ENCODE peak calls at places on chromosomes 3 and 15, in four cellular contexts. P is GM12878, I is fibroblast of mammary gland, Q is AG10803. L is an unnamed sample.
A peak's percentile ranks its signal among the peaks of the same experiment; 100 is the strongest.

GRCh38 chr3:193292386-193292785 is 51.4 kb downstream of the PLAAT1 start:
- DNase-seq in Q (no peak), I (no peak), P (no peak), L (no peak)

GRCh38 chr15:57736591-57736990 is 30.1 kb downstream of the POLR2M start:
- DNase-seq in Q (no peak), P (no peak), I (no peak), L (no peak)

GRCh38 chr3:108130705-108131104 is 39.9 kb upstream of the CD47 start:
- DNase-seq in Q (peak; percentile 47), P (no peak), I (peak; percentile 54), L (no peak)

GRCh38 chr3:187104956-187105355 is 34.3 kb downstream of the RPL39L start:
- DNase-seq in Q (peak; percentile 38), P (no peak), I (peak; percentile 73), L (no peak)

GRCh38 chr3:98971183-98971681 is 69.7 kb upstream of the DCBLD2 start:
- DNase-seq in Q (peak; percentile 63), I (peak; percentile 96), P (no peak), L (no peak)

GRCh38 chr15:58329781-58330467 is 101.9 kb upstream of the LIPC start:
- DNase-seq in P (no peak), Q (no peak), I (peak; percentile 22), L (no peak)

GRCh38 chr15:101611580-101612299 is 40.4 kb downstream of the TM2D3 start:
- DNase-seq in I (no peak), P (no peak), Q (no peak), L (no peak)

GRCh38 chr3:45986303-45986982 is 9.2 kb downstream of the FYCO1 start:
- DNase-seq in P (no peak), I (peak; percentile 60), Q (peak; percentile 67), L (no peak)

GRCh38 chr3:183698318-183698731 is 728 bp downstream of the YEATS2 start:
- DNase-seq in Q (peak; percentile 43), I (peak; percentile 39), P (no peak), L (no peak)

GRCh38 chr3:19213608-19214220 is 65.4 kb downstream of the KCNH8 start:
- DNase-seq in Q (no peak), I (no peak), P (no peak), L (no peak)

GRCh38 chr3:190036631-190037030 is 84.1 kb downstream of the P3H2 start:
- DNase-seq in P (no peak), I (peak; percentile 68), Q (no peak), L (no peak)

GRCh38 chr15:87573534-87573933 is 683.0 kb downstream of the NTRK3 start:
- DNase-seq in Q (no peak), I (no peak), P (no peak), L (no peak)

GRCh38 chr3:41018841-41019240 is 180.5 kb upstream of the CTNNB1 start:
- DNase-seq in I (no peak), P (no peak), Q (no peak), L (no peak)

GRCh38 chr3:110459021-110459420 is 612.6 kb upstream of the NECTIN3 start:
- DNase-seq in P (no peak), I (peak; percentile 14), Q (peak; percentile 15), L (no peak)

GRCh38 chr3:119388577-119388976 is 74.8 kb downstream of the TMEM39A start:
- DNase-seq in P (no peak), Q (no peak), I (no peak), L (no peak)
- TF ChIP-seq CTCF in P (no peak), Q (no peak), I (no peak), L (peak; percentile 3)

DNA sequence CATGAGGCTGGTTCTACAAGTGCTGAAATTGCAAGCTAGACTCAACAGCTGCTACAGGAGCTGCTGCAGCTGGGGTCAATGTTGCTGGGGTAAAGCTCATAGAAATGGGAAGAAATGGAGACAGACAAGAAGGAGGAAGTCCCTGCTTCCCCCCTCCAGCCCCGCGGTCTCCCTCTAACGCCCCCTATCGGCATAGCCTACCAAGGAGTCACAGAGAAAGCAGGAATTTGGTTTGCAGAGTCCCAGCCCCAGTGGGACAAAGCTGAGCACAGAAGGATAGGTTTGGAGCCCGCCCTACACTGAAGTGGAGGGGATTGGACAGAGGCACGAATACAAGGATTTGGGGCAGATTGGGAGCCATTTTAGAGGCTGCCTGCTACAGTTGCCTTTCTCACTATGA is 176.9 kb upstream of the ANKRD28 start:
- DNase-seq in I (no peak), Q (no peak), P (no peak), L (no peak)
- TF ChIP-seq CTCF in I (peak; percentile 40), Q (no peak), P (peak; percentile 0), L (peak; percentile 40)

GRCh38 chr15:71110800-71111565 is 4.3 kb upstream of the THSD4 start:
- DNase-seq in P (no peak), I (no peak), Q (peak; percentile 29), L (no peak)

GRCh38 chr15:71109890-71110289 is 5.4 kb upstream of the THSD4 start:
- DNase-seq in Q (no peak), P (no peak), I (no peak), L (no peak)

GRCh38 chr15:71106802-71107500 is 8.3 kb upstream of the THSD4 start:
- DNase-seq in P (peak; percentile 21), Q (no peak), I (no peak), L (peak; percentile 24)

GRCh38 chr15:71107501-71107815 is 7.8 kb upstream of the THSD4 start:
- DNase-seq in P (no peak), I (no peak), Q (no peak), L (no peak)

GRCh38 chr15:71109130-71109529 is 6.1 kb upstream of the THSD4 start:
- DNase-seq in Q (peak; percentile 77), P (no peak), I (peak; percentile 74), L (no peak)
- TF ChIP-seq CTCF in Q (peak; percentile 58), P (no peak), I (peak; percentile 37), L (no peak)

GRCh38 chr3:179943097-179943880 is 93.4 kb downstream of the PEX5L start:
- DNase-seq in I (no peak), Q (no peak), P (no peak), L (no peak)
- TF ChIP-seq CTCF in I (no peak), Q (no peak), P (no peak), L (no peak)

GRCh38 chr15:90087454-90088154 is 14.7 kb downstream of the IDH2 start:
- DNase-seq in P (no peak), I (peak; percentile 71), Q (peak; percentile 24), L (no peak)
- TF ChIP-seq CTCF in P (no peak), I (peak; percentile 44), Q (peak; percentile 31), L (peak; percentile 26)

DNA sequence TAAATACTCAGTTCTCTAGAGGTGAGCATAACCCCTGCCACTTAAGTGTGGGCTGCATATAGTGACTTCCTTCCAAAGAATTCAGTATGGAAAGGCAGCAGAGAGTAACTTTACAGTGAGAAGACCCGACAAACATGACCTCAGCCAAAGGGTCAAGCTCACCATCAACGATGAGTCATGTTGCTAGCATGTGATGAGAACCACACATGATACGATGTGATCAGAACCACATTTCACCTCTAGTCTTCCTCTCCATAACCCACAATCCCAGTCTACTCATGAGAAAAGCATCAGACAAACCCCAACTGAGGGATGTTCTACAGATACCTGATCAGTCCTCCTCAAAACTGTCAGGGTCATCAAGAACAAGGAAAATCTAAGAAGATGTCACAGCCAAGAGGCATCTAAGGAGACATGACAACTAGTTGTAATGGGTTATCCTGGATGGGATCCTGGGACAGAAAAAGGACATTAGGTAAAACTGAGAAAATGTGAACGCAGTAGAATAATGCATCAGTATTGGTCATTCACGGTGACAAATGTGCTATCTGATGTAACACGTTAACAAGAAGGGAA is 28.2 kb downstream of the SEC61A1 start:
- DNase-seq in Q (peak; percentile 91), P (no peak), I (peak; percentile 99), L (no peak)
- TF ChIP-seq CTCF in Q (no peak), P (no peak), I (no peak), L (no peak)

GRCh38 chr3:195034101-195034500 is 236.9 kb downstream of the XXYLT1 start:
- DNase-seq in Q (no peak), P (no peak), I (no peak), L (no peak)

GRCh38 chr3:195036203-195037016 is 234.5 kb downstream of the XXYLT1 start:
- DNase-seq in Q (no peak), I (no peak), P (no peak), L (no peak)

GRCh38 chr3:195037017-195037373 is 234.0 kb downstream of the XXYLT1 start:
- DNase-seq in P (no peak), Q (no peak), I (no peak), L (no peak)

GRCh38 chr3:195034541-195034940 is 236.4 kb downstream of the XXYLT1 start:
- DNase-seq in Q (no peak), I (no peak), P (no peak), L (no peak)

GRCh38 chr3:195035345-195036202 is 235.4 kb downstream of the XXYLT1 start:
- DNase-seq in Q (no peak), I (no peak), P (no peak), L (no peak)
- TF ChIP-seq CTCF in Q (no peak), I (peak; percentile 24), P (peak; percentile 10), L (peak; percentile 28)